ENCODE peak calls at places on chromosomes 2 and 18, in seven cellular contexts. One of them, this sample, is unnamed.

GRCh38 chr2:48952071-48952604 is 196.6 kb upstream of the LHCGR start:
- DNase-seq in GM12878: no peak
- DNase-seq in HepG2: no peak
- DNase-seq in K562: no peak
- DNase-seq in SK-N-SH: peak
- DNase-seq in H1: no peak
- DNase-seq in HCT116: no peak
- DNase-seq in this sample: no peak

GRCh38 chr2:152826880-152827279 is 108.5 kb downstream of the ARL6IP6 start:
- DNase-seq in GM12878: no peak
- DNase-seq in HCT116: no peak
- DNase-seq in SK-N-SH: no peak
- DNase-seq in HepG2: no peak
- DNase-seq in K562: no peak
- DNase-seq in H1: peak
- DNase-seq in this sample: no peak

GRCh38 chr2:109132626-109133025 is 3.6 kb downstream of the SH3RF3 start:
- DNase-seq in HepG2: no peak
- DNase-seq in SK-N-SH: no peak
- DNase-seq in GM12878: no peak
- DNase-seq in HCT116: no peak
- DNase-seq in H1: no peak
- DNase-seq in K562: no peak
- DNase-seq in this sample: no peak

GRCh38 chr2:84395819-84396218 is 63.3 kb downstream of the SUCLG1 start:
- DNase-seq in HepG2: no peak
- DNase-seq in GM12878: no peak
- DNase-seq in H1: no peak
- DNase-seq in SK-N-SH: no peak
- DNase-seq in K562: no peak
- DNase-seq in HCT116: no peak
- DNase-seq in this sample: no peak

GRCh38 chr18:63783394-63783793 is 8.2 kb downstream of the SERPINB7 start:
- DNase-seq in HepG2: no peak
- DNase-seq in SK-N-SH: no peak
- DNase-seq in HCT116: peak
- DNase-seq in GM12878: no peak
- DNase-seq in H1: no peak
- DNase-seq in K562: no peak
- DNase-seq in this sample: peak

GRCh38 chr2:120323214-120323613 is 22.7 kb upstream of the INHBB start:
- DNase-seq in H1: no peak
- DNase-seq in HCT116: no peak
- DNase-seq in K562: no peak
- DNase-seq in GM12878: no peak
- DNase-seq in SK-N-SH: no peak
- DNase-seq in HepG2: no peak
- DNase-seq in this sample: no peak

GRCh38 chr2:195995499-195995898 is 73.1 kb downstream of the DNAH7 start:
- DNase-seq in HepG2: no peak
- DNase-seq in GM12878: no peak
- DNase-seq in H1: no peak
- DNase-seq in HCT116: no peak
- DNase-seq in SK-N-SH: no peak
- DNase-seq in K562: no peak
- DNase-seq in this sample: no peak

GRCh38 chr2:24241528-24241927 is 66.7 kb downstream of the FAM228A start:
- DNase-seq in SK-N-SH: no peak
- DNase-seq in HCT116: no peak
- DNase-seq in GM12878: no peak
- DNase-seq in H1: no peak
- DNase-seq in K562: no peak
- DNase-seq in HepG2: no peak
- DNase-seq in this sample: no peak

GRCh38 chr2:191688934-191689695 is 11.2 kb downstream of the NABP1 start:
- DNase-seq in SK-N-SH: no peak
- DNase-seq in HepG2: peak
- DNase-seq in HCT116: peak
- DNase-seq in K562: no peak
- DNase-seq in H1: no peak
- DNase-seq in GM12878: no peak
- DNase-seq in this sample: no peak

GRCh38 chr2:20211860-20212458 is 13.0 kb downstream of the SDC1 start:
- DNase-seq in SK-N-SH: no peak
- DNase-seq in HCT116: no peak
- DNase-seq in H1: no peak
- DNase-seq in HepG2: no peak
- DNase-seq in GM12878: no peak
- DNase-seq in K562: no peak
- DNase-seq in this sample: no peak

GRCh38 chr2:171522057-171522803 is at the start of gene CYBRD1:
- DNase-seq in HCT116: no peak
- DNase-seq in K562: peak
- DNase-seq in H1: no peak
- DNase-seq in GM12878: no peak
- DNase-seq in SK-N-SH: peak
- DNase-seq in HepG2: no peak
- DNase-seq in this sample: peak

GRCh38 chr2:18750662-18751554 is 161.5 kb upstream of the NT5C1B start:
- DNase-seq in SK-N-SH: no peak
- DNase-seq in H1: no peak
- DNase-seq in HepG2: no peak
- DNase-seq in K562: no peak
- DNase-seq in HCT116: no peak
- DNase-seq in GM12878: no peak
- DNase-seq in this sample: no peak

GRCh38 chr2:63432373-63432772 is 155.9 kb downstream of the WDPCP start:
- DNase-seq in SK-N-SH: no peak
- DNase-seq in GM12878: no peak
- DNase-seq in H1: no peak
- DNase-seq in HCT116: no peak
- DNase-seq in K562: no peak
- DNase-seq in HepG2: no peak
- DNase-seq in this sample: no peak

GRCh38 chr2:147665035-147665434 is 179.8 kb upstream of the ACVR2A start:
- DNase-seq in K562: no peak
- DNase-seq in H1: no peak
- DNase-seq in HepG2: no peak
- DNase-seq in SK-N-SH: no peak
- DNase-seq in GM12878: no peak
- DNase-seq in HCT116: no peak
- DNase-seq in this sample: no peak

GRCh38 chr18:63888473-63889190 is 1.1 kb downstream of the SERPINB2 start:
- DNase-seq in GM12878: no peak
- DNase-seq in H1: no peak
- DNase-seq in HepG2: no peak
- DNase-seq in K562: no peak
- DNase-seq in SK-N-SH: no peak
- DNase-seq in HCT116: no peak
- DNase-seq in this sample: no peak

GRCh38 chr18:7711495-7711894 is 144.4 kb downstream of the PTPRM start:
- DNase-seq in GM12878: peak
- DNase-seq in HCT116: no peak
- DNase-seq in H1: no peak
- DNase-seq in HepG2: no peak
- DNase-seq in K562: no peak
- DNase-seq in SK-N-SH: no peak
- DNase-seq in this sample: no peak

GRCh38 chr18:56641714-56642331 is 3.4 kb upstream of the TXNL1 start:
- DNase-seq in K562: no peak
- DNase-seq in H1: no peak
- DNase-seq in HCT116: no peak
- DNase-seq in HepG2: peak
- DNase-seq in SK-N-SH: no peak
- DNase-seq in GM12878: no peak
- DNase-seq in this sample: no peak

GRCh38 chr2:199315299-199316179 is 142.2 kb downstream of the SATB2 start:
- DNase-seq in HepG2: peak
- DNase-seq in K562: peak
- DNase-seq in H1: no peak
- DNase-seq in SK-N-SH: no peak
- DNase-seq in GM12878: no peak
- DNase-seq in HCT116: no peak
- DNase-seq in this sample: peak

GRCh38 chr2:42328148-42328833 is 32.7 kb downstream of the COX7A2L start:
- DNase-seq in HCT116: peak
- DNase-seq in SK-N-SH: no peak
- DNase-seq in GM12878: no peak
- DNase-seq in HepG2: no peak
- DNase-seq in H1: no peak
- DNase-seq in K562: no peak
- DNase-seq in this sample: peak

GRCh38 chr2:184646177-184646576 is 47.8 kb downstream of the ZNF804A start:
- DNase-seq in GM12878: no peak
- DNase-seq in K562: no peak
- DNase-seq in H1: no peak
- DNase-seq in HepG2: no peak
- DNase-seq in HCT116: no peak
- DNase-seq in SK-N-SH: no peak
- DNase-seq in this sample: no peak

GRCh38 chr2:149029312-149029965 is 9.1 kb upstream of the LYPD6B start:
- DNase-seq in GM12878: no peak
- DNase-seq in H1: no peak
- DNase-seq in SK-N-SH: no peak
- DNase-seq in HepG2: no peak
- DNase-seq in HCT116: no peak
- DNase-seq in K562: no peak
- DNase-seq in this sample: no peak

GRCh38 chr2:68317971-68318685 is 1.6 kb downstream of the CNRIP1 start:
- DNase-seq in K562: no peak
- DNase-seq in SK-N-SH: peak
- DNase-seq in HCT116: no peak
- DNase-seq in GM12878: no peak
- DNase-seq in H1: no peak
- DNase-seq in HepG2: no peak
- DNase-seq in this sample: no peak

GRCh38 chr2:137769406-137769805 is 194.9 kb upstream of the HNMT start:
- DNase-seq in HCT116: no peak
- DNase-seq in GM12878: no peak
- DNase-seq in H1: no peak
- DNase-seq in HepG2: no peak
- DNase-seq in SK-N-SH: no peak
- DNase-seq in K562: no peak
- DNase-seq in this sample: no peak

GRCh38 chr2:75356857-75357256 is 157.5 kb upstream of the TACR1 start:
- DNase-seq in SK-N-SH: no peak
- DNase-seq in K562: no peak
- DNase-seq in H1: no peak
- DNase-seq in GM12878: no peak
- DNase-seq in HCT116: no peak
- DNase-seq in HepG2: no peak
- DNase-seq in this sample: no peak
- TF ChIP-seq JUND in SK-N-SH: no peak
- TF ChIP-seq JUND in K562: no peak
- TF ChIP-seq JUND in H1: no peak
- TF ChIP-seq JUND in GM12878: no peak
- TF ChIP-seq JUND in HCT116: no peak
- TF ChIP-seq JUND in HepG2: no peak
- TF ChIP-seq JUND in this sample: no peak

DNA sequence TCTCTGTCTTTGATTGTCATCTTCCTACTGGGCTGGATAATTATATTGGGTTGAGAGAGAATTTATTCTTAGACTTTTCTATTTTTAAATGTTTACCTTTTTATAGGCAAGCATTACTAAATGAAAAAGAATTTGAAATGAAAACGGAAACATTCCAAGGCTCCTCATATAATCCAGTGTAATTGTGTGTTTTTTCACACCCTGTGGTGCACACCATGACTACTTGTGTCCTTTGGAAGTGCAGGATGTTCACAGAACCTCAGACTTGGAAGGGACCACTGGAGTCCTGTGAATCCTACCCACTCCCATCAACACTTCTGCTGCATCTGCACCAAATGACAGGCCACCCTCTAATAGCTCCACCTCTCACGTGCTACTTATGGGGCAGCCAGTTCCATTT is 48.0 kb downstream of the NAT8 start:
- DNase-seq in HCT116: no peak
- DNase-seq in H1: no peak
- DNase-seq in GM12878: no peak
- DNase-seq in SK-N-SH: no peak
- DNase-seq in HepG2: no peak
- DNase-seq in K562: no peak
- DNase-seq in this sample: no peak
- TF ChIP-seq JUND in HCT116: no peak
- TF ChIP-seq JUND in H1: no peak
- TF ChIP-seq JUND in GM12878: no peak
- TF ChIP-seq JUND in SK-N-SH: no peak
- TF ChIP-seq JUND in HepG2: no peak
- TF ChIP-seq JUND in K562: no peak
- TF ChIP-seq JUND in this sample: no peak

DNA sequence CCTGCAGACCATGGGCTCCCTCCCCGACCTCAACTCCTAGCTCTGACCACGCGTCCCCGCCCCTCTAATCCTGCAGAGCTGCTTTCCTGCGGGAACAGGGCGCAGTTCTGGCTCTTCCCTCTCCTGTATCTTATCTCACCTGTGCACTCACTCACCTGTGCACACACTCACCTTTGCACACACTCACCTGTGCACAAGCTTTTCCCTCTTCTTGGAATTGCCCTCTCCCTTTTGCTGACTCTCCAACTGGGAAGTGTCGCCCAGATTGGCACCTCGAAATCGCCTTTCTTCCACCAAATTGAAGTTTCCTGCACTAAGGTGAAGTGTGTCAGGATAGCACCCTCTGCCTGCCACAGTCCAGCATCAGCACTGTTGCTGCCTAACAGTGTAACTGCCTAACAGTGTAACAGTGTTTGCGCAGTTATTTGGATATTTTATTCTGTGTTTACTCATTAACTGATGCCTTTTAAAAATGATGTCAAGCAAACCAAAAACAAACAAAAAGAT is 585 bp upstream of the CMPK2 start:
- DNase-seq in K562: peak
- DNase-seq in HepG2: peak
- DNase-seq in GM12878: peak
- DNase-seq in H1: no peak
- DNase-seq in HCT116: peak
- DNase-seq in SK-N-SH: peak
- DNase-seq in this sample: peak
- TF ChIP-seq JUND in K562: no peak
- TF ChIP-seq JUND in HepG2: no peak
- TF ChIP-seq JUND in GM12878: no peak
- TF ChIP-seq JUND in H1: no peak
- TF ChIP-seq JUND in HCT116: no peak
- TF ChIP-seq JUND in SK-N-SH: no peak
- TF ChIP-seq JUND in this sample: no peak

GRCh38 chr2:178718988-178719387 is 88.2 kb downstream of the TTN start:
- DNase-seq in HCT116: no peak
- DNase-seq in HepG2: no peak
- DNase-seq in K562: no peak
- DNase-seq in SK-N-SH: no peak
- DNase-seq in H1: no peak
- DNase-seq in GM12878: no peak
- DNase-seq in this sample: no peak
- TF ChIP-seq JUND in HCT116: no peak
- TF ChIP-seq JUND in HepG2: no peak
- TF ChIP-seq JUND in K562: no peak
- TF ChIP-seq JUND in SK-N-SH: no peak
- TF ChIP-seq JUND in H1: no peak
- TF ChIP-seq JUND in GM12878: no peak
- TF ChIP-seq JUND in this sample: no peak